ENCODE peak calls at places on chromosomes 5 and 9, in seven cellular contexts. U is pancreas, V is PC-3, G is fibroblast of mammary gland, O is HepG2, P is foreskin keratinocyte, B is GM06990. L is an unnamed sample.

GRCh38 chr5:137758719-137759312 is 4.7 kb upstream of the HNRNPA0 start:
- DNase-seq in O (peak), G (peak), P (peak), U (no peak), V (peak), B (peak), L (no peak)

GRCh38 chr5:79689541-79690466 is at the start of gene CMYA5:
- DNase-seq in U (peak), G (peak), B (no peak), V (no peak), O (no peak), P (peak), L (peak)

GRCh38 chr9:133114886-133115603 is 6.0 kb downstream of the RALGDS start:
- DNase-seq in P (no peak), V (no peak), O (no peak), B (no peak), G (no peak), U (peak), L (no peak)

GRCh38 chr5:41246376-41246775 is 33.0 kb upstream of the C6 start:
- DNase-seq in O (no peak), U (no peak), B (no peak), V (peak), G (peak), P (peak), L (no peak)

GRCh38 chr5:14471557-14471956 is 110.0 kb upstream of the OTULINL start:
- DNase-seq in V (no peak), G (no peak), U (no peak), B (no peak), O (no peak), P (no peak), L (no peak)

GRCh38 chr5:50856720-50857119 is 190.3 kb downstream of the PARP8 start:
- DNase-seq in O (no peak), U (no peak), V (no peak), B (peak), G (no peak), P (no peak), L (no peak)

GRCh38 chr5:164360589-164360988 is 855.2 kb downstream of the MAT2B start:
- DNase-seq in P (no peak), U (no peak), G (peak), V (no peak), B (no peak), O (no peak), L (no peak)

GRCh38 chr9:120545691-120546565 is 34.0 kb downstream of the CDK5RAP2 start:
- DNase-seq in U (no peak), P (no peak), G (no peak), B (no peak), V (no peak), O (no peak), L (no peak)

GRCh38 chr5:121445511-121445910 is 406.2 kb upstream of the FTMT start:
- DNase-seq in V (no peak), O (no peak), B (no peak), U (no peak), P (no peak), G (no peak), L (no peak)

GRCh38 chr5:65037845-65038815 is 269.4 kb downstream of the CWC27 start:
- DNase-seq in U (no peak), G (no peak), O (peak), P (no peak), V (peak), B (no peak), L (peak)

GRCh38 chr5:1182360-1182632 is 19.1 kb upstream of the SLC6A19 start:
- DNase-seq in U (no peak), P (no peak), V (no peak), B (no peak), G (no peak), O (no peak), L (no peak)

GRCh38 chr5:145495741-145496140 is 339.4 kb downstream of the PRELID2 start:
- DNase-seq in G (peak), U (no peak), V (peak), P (peak), O (peak), B (no peak), L (no peak)

GRCh38 chr5:138972836-138973235 is 97.7 kb upstream of the LRRTM2 start:
- DNase-seq in B (no peak), P (no peak), G (no peak), V (no peak), U (peak), O (no peak), L (peak)

GRCh38 chr9:37994639-37995347 is 74.2 kb downstream of the SHB start:
- DNase-seq in V (no peak), G (peak), P (peak), U (peak), B (peak), O (no peak), L (no peak)
- TF ChIP-seq CTCF in V (no peak), G (peak), P (peak), U (no peak), B (no peak), O (no peak), L (no peak)

DNA sequence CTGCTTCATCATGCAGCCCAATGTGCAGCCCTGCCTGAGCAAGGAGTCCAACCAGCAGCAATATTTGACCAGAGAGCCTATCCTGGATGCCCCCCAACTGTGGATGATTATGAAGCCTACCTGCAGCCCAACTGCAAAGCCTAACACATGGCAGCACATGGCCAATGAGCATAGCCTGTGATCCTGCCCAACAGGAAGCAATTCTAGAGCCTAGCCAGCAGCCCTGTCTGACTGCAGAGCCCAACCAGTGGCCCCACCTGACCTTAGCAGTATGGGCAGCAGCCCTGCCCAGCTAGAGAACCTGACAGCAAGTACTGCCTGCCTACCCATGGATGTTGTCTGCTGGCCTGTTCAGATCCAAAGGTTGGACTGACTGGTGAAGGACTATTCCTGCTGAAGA is 97.3 kb upstream of the SH3GL2 start:
- DNase-seq in P (no peak), V (no peak), U (no peak), O (no peak), B (no peak), G (no peak), L (peak)
- TF ChIP-seq CTCF in P (no peak), V (no peak), U (no peak), O (no peak), B (no peak), G (no peak), L (no peak)

DNA sequence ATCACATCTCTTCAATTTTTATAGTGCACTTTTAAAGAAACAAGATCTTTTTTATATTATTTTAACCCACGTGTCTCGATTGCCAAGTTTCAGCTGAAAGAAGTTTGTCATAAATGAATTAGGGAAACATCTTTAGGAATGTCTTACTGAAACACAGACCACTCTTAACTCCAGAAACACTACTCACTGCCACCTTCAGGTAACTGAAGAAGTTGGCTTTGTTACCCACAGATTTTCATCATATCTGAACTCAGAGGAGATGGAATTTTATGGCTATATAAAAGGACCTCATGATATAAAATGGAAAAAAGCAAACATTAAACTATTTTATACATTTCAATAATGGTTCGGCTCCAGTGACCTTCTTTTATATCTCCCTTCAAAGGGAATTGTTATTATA is 158.0 kb downstream of the SEMA5A start:
- DNase-seq in O (no peak), P (no peak), V (peak), U (no peak), G (no peak), B (no peak), L (no peak)
- TF ChIP-seq CTCF in O (no peak), P (no peak), V (peak), U (no peak), G (peak), B (peak), L (no peak)

DNA sequence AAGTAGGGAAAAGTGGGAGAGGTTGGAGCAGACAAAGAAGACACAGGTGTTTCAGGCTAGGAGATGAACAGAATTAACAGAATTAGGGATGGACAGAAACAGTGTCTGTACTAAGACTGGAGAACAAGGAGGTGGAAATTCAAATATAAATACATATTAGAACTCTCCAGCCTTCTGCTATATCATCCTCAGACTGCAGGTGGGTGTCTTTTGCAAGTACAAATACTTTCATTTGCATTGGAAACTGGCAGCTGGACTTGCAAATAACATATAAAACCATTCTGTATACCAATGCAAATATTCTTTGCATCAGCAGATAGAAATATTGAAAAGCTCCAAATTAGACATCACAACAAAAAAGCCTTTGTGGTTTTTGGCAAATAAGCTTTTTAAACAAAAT is 335.4 kb downstream of the ZNF608 start:
- DNase-seq in U (no peak), V (no peak), P (no peak), B (no peak), G (peak), O (no peak), L (no peak)
- TF ChIP-seq CTCF in U (no peak), V (no peak), P (peak), B (peak), G (no peak), O (no peak), L (no peak)

DNA sequence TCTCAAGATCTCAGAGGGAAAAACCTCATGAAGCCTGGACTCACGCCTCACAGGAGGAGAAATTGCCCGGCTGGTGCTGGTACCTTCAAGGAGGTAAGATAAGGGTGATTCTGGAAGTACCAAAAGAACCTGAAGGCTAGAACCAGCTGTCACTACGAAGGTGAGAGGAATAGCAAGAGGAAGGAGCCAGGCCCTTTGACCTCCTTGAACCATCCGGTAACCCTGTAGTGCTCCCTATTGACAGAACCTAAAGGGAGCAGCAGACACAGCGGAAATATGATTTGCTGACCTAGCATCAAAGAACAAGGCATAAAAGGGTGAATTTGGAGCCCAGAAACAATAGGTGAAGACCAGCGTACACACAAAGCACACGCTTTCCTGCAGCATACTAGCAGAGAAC is 92.2 kb downstream of the DOCK8 start:
- DNase-seq in V (peak), O (peak), B (no peak), P (no peak), U (no peak), G (no peak), L (peak)
- TF ChIP-seq CTCF in V (peak), O (peak), B (peak), P (peak), U (no peak), G (no peak), L (no peak)

DNA sequence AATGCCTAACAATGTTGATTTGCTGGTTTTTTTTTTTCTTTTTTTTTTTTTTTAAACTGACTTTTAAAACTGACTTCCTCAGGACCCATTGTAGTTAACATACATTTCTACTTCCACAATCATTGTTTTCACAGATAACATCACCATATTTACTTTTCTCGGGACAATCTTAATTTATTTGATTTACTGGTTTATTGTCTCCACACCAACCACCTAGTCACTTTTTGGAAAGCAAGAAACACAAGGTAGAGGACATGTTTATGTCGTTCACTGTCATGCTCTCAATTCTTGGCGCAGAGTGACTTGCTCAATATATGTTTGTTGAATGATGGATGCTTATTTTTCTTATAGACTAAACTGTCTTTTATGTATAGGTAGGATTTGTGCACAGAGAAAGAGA is 2280.7 kb downstream of the MAT2B start:
- DNase-seq in V (no peak), G (no peak), P (no peak), B (no peak), O (no peak), U (no peak), L (no peak)
- TF ChIP-seq CTCF in V (no peak), G (no peak), P (no peak), B (no peak), O (no peak), U (no peak), L (no peak)

DNA sequence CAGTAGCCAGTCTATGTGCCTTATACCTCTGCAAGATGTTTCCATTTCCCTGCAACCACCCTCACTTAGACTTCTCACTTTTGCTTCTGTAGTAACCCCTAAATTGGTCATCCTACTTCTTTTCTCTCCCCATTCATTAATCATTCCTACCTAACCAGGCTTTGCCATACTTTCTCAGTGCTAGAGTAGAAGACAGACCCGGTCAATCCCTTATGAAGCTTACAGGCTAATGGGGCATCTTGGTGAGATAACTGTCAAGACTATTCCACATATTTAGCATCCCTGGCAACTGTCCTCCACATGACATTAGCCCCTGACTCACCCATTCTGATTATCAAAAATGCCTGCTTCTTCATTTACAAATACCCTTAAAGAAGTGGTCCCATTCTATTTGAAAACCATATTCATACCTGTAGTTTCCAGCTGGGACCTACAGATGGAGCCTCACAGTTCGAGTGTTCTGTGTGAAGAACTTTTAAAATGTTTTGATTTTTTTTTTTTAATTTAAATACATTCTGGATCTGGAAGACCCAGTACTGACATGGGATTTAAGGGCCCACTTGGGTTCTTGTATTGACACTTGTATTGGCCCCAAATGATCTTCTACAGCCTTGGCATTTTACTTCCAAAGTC is 21.0 kb downstream of the F2RL2 start:
- DNase-seq in V (peak), U (no peak), G (peak), P (no peak), B (no peak), O (no peak), L (no peak)
- TF ChIP-seq CTCF in V (peak), U (no peak), G (peak), P (peak), B (peak), O (no peak), L (no peak)

DNA sequence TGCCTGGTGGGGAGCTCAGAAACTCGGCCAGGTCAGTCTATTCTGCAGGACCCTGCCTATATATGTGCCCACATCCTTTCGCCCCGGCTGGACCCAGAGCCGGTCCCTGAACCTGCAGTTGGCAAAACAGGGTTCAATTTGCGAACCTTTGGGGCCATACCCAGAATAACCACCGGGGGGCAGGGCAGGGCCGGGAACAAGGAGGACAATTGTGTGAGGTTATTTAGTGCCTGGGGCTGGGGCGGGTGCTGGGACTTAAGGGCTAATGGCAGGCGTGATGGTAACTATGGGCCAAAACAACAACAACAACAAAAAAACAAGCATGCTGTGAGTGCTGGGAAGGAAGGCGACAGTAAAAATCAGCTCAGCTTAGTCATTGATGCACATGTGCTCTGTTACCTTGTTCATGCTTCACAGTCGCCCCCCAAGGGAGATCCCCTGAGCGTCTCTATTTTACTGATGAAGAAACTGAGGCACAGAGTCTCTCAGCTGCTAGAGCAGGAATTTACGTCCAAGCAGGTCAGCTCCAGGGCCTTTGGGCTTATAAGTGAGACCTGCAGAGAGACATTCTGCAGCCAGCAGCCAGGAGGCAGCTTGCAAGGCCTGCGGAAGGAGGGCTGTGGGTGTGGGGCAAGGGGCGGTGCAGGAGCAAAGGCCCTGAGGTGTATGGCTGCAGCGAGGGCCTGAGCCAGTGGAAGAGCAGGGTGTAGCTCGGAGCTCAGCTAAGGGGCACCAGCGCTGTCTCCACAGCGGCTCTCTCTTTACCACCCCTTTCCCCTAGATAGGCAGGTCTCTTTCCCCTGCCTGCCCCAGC is 106.0 kb downstream of the PHF2 start:
- DNase-seq in G (peak), U (peak), V (peak), O (peak), P (peak), B (no peak), L (peak)
- TF ChIP-seq CTCF in G (peak), U (peak), V (peak), O (peak), P (peak), B (peak), L (peak)

GRCh38 chr9:136751244-136751643 is 2.9 kb upstream of the LCN6 start:
- DNase-seq in P (no peak), V (no peak), U (no peak), G (no peak), B (no peak), O (no peak), L (no peak)
- TF ChIP-seq CTCF in P (no peak), V (no peak), U (no peak), G (no peak), B (no peak), O (no peak), L (no peak)

DNA sequence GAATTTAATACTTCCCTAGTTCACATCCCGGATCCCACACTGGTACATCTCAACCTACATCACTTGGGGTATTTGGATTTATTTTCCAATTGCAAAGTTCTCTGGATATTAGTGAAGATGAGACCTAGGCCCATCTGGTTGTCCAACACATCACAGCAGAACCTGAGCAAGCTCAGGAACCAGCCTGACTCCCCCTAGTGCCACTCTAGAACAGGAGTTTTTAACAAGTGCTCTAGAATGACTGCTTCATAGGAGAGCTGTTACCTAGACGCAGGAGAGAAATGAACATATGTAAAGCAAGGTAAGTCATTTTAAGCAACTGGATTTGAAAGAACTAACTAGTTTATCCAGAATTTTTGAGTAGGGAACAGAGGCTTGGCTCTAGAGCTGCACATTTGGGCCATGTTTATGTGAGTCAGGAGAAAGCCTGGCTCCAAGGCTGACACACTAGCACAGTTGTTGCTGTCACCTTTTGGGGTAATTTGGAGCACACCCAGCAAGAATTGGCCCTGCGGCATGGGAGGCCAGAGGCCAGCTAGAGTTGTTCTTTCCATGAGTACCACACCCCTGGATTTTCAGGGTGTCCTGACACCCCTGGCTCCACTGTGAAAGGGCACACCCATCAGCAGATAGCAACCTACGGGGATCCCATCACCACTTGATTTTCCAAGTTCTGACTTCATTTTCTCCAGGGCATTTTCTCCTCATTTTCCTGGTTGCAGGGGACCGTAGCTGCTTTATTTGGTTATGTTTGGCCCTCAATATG is 110.9 kb upstream of the LPAR1 start:
- DNase-seq in V (peak), B (no peak), O (peak), P (peak), G (peak), U (no peak), L (no peak)
- TF ChIP-seq CTCF in V (peak), B (peak), O (peak), P (peak), G (peak), U (no peak), L (no peak)

L was measured in WTC11.